ENCODE peak calls at places on chromosomes 13 and 19, in five cellular contexts. R, F, C, J and Y are unnamed samples.

GRCh38 chr19:2578391-2578826 is 102.5 kb downstream of the GADD45B start:
- DNase-seq in C (peak), F (no peak), R (peak), J (no peak), Y (no peak)

GRCh38 chr19:23792784-23793183 is 34.1 kb upstream of the ZNF681 start:
- DNase-seq in F (no peak), R (no peak), J (no peak), C (no peak), Y (no peak)

GRCh38 chr13:79870123-79870522 is 389.2 kb downstream of the NDFIP2 start:
- DNase-seq in J (no peak), C (no peak), F (no peak), R (no peak), Y (no peak)

GRCh38 chr13:87259479-87260083 is 411.6 kb upstream of the SLITRK5 start:
- DNase-seq in C (no peak), J (no peak), F (peak), R (no peak), Y (no peak)

GRCh38 chr13:22717036-22717435 is 463.7 kb upstream of the SGCG start:
- DNase-seq in C (no peak), F (no peak), R (no peak), J (no peak), Y (no peak)

GRCh38 chr13:76622336-76623045 is 263.7 kb downstream of the KCTD12 start:
- DNase-seq in F (no peak), C (no peak), J (peak), R (no peak), Y (peak)

GRCh38 chr19:17332677-17333581 is 1.7 kb downstream of the ANO8 start:
- DNase-seq in C (no peak), R (no peak), F (peak), J (no peak), Y (no peak)

GRCh38 chr13:29270536-29271045 is 324.9 kb downstream of the SLC7A1 start:
- DNase-seq in J (no peak), C (no peak), F (no peak), R (no peak), Y (no peak)

GRCh38 chr13:20411638-20412342 is 113.9 kb downstream of the CRYL1 start:
- DNase-seq in J (no peak), R (no peak), C (no peak), F (no peak), Y (no peak)
- TF ChIP-seq EP300 in J (no peak), R (no peak), C (no peak), F (no peak), Y (no peak)

DNA sequence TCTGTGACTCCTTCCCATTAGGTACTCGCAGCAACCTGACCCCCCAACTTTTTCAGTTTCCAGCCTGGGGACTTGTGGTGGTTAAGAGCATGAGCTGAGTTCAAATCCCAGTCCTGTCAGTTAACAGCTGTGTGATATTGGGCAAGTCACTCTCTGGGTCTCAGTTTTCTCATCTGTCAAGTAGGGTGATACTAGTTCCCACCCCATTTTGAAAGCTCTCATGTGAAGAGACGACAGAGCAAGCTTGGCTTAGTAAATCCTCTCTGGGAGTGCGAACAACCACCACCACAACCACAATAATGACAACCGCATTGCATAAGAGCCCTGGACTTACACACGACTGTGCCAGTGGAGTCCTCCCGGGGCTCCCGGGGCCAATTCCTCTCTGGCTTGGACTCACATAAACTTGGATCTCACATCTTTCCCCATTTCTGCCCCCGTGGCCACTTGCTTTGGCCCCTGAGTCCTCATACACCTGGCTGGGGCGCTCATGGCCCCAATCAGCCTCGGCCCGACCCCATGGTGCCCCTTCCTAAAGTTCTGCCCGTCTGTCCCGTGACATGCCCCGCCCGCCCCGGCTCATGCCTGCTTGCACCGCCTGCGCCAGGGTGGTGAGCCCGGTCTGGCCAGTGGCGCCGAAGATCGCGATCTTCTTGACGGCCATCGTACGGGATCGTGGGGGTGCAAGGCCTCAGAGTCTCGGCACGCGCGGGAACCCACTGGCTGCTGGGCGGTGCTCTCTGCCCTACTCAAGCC is at the start of gene BLVRB:
- DNase-seq in R (no peak), F (peak), C (peak), J (peak), Y (no peak)
- TF ChIP-seq POLR2A in R (no peak), F (peak), C (peak), J (peak), Y (peak)

GRCh38 chr13:94351292-94352000 is 128.0 kb downstream of the DCT start:
- DNase-seq in R (no peak), J (no peak), C (no peak), F (no peak), Y (no peak)
- H3K27ac ChIP-seq in R (no peak), J (no peak), C (no peak), F (no peak), Y (no peak)

GRCh38 chr19:33393286-33394005 is 19.9 kb downstream of the CEBPG start:
- DNase-seq in F (peak), J (no peak), C (no peak), R (no peak), Y (peak)

GRCh38 chr19:33392341-33393285 is 19.1 kb downstream of the CEBPG start:
- DNase-seq in F (peak), R (peak), J (no peak), C (peak), Y (peak)

GRCh38 chr19:33390908-33391630 is 17.6 kb downstream of the CEBPG start:
- DNase-seq in R (no peak), J (no peak), C (no peak), F (no peak), Y (no peak)

GRCh38 chr19:33390120-33390907 is 16.8 kb downstream of the CEBPG start:
- DNase-seq in R (no peak), C (peak), J (peak), F (no peak), Y (peak)

DNA sequence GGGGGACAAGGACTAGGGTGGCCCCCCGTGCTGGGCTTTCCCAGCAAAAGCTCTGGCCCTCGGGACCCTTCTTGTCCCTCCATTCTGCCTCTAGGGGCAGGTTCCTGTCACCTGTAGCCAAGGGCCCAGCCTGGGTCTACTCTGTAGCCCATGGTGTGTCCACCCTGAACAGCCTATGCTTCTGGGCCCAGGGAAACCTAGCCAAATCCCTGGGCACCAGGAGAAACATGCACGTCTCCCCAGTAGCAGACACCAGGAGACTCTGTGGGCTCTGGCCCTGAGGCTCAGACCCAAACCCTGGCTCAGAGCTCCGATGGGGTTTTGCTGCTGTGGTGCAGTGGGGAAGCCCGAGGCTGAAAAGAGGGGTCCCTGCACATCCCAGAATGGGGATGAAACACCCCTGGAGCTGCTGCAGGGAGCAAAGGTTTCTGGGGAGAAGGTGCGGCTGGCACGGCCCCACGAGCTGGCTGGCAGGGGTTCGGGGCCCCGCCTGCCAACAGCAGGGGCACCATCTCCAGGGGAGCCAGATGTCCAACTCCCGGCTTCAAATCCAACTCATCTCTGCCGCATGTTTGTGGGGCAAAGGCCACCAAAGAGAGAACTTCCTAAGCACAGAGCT is 18.2 kb downstream of the CEBPG start:
- DNase-seq in J (no peak), C (no peak), R (no peak), F (no peak), Y (no peak)
- TF ChIP-seq EP300 in J (no peak), C (no peak), R (no peak), F (no peak), Y (no peak)

DNA sequence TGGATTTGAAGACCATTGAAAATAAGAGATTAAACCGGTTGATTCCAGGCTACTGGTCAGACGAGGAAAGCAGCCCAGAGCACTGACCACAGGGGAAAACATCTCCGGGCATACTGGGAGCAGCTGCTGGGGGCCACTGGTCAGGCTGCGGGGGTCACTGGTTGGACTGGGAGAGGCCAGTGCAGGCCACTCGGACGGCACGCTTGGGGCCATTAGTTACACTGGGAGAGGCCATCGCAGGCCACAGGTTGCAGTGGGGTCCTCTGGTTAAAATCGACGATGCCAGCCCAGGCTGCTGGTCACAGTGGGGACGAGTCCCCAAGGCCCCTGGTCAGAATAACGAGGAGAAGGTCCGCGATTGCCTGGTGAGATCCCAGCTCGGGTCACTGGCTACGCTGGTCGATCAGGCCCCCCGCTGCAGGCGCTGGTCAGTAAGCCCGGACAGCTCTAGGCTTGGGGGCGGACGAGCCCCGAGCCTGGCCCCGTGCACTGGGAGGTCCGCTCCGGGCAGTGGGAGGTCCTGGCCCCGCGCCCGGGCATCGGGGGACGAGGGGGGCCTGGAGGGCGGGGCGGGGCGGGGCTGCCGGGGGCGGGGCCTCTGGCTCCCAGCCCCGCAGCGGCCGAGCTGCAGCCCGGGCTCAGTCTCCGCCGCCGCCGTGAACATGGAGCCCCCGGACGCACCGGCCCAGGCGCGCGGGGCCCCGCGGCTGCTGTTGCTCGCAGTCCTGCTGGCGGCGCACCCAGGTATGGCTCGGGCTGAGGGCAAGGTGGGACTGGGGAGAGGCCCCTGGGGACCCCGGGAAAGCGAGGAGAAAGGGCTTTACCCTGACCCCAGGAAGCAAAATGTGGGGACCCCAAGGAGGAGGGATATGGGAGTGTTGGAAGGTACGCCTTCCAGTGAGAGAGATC is at the start of gene BCAM:
- DNase-seq in C (peak), F (peak), R (peak), J (peak), Y (peak)
- TF ChIP-seq POLR2A in C (no peak), F (no peak), R (no peak), J (no peak), Y (no peak)

DNA sequence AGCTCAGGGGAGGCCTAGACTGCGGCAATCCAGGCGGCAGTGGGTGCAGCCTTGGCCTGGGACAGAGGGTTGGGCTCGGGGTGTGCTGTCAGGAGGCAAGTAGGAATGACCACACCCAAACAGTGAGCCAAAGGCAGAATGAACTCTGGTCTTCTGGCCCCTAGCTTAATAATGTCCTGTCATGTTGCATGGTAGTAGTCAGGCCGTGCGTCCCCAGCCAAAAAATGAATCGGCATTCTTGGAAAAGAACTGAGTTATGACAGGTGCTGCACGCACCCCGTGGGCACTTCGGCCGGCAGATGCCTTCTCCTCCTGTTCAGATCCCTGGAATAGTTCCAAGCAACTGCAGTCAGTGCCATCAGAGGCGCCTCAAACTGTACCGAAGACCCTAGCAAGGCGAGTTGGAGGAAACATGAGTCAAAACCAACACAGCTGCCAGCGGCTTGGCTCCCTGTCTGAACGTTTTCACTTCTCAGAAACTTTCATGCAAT is 55.9 kb downstream of the ATP7B start:
- DNase-seq in J (no peak), R (no peak), C (peak), F (no peak), Y (no peak)
- H3K27ac ChIP-seq in J (no peak), R (no peak), C (peak), F (no peak), Y (no peak)

DNA sequence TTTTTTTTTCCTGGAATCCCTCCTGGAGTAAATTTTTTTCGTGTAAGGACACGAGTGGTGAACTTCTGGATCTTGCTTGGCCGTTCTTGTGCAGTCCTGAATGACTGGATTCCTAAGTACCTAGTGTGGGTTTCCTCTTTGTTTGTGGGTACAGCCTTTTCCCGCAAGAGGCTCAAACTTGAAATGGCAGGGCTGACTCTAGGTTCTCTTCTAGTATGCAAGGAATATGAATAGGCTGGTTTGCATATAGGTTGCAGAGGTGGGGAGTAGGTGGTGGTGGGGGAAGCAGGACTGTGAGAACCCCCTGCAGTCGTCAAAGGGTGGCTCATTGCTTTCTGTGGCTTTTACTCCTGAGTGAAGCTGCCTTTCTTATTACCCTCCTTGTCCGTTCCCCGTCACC is 13.6 kb downstream of the UBAC2 start:
- DNase-seq in R (no peak), F (no peak), J (no peak), C (no peak), Y (no peak)
- TF ChIP-seq EP300 in R (no peak), F (no peak), J (no peak), C (no peak), Y (no peak)